ENCODE peak calls at places on chromosomes 3 and 15, in six cellular contexts. H is adrenal gland, V is astrocyte of the spinal cord, M is fibroblast of the conjunctiva, Y is A172, U is AG08395. T is an unnamed sample.

GRCh38 chr3:187334904-187335303 is 33.3 kb upstream of the RTP4 start:
- DNase-seq in H (no peak), V (no peak), M (no peak), Y (no peak), U (no peak), T (no peak)

GRCh38 chr3:187987919-187988318 is 166.0 kb upstream of the LPP start:
- DNase-seq in H (no peak), V (no peak), M (no peak), Y (no peak), U (no peak), T (peak)

GRCh38 chr3:113746955-113747718 is at the start of gene ATP6V1A:
- DNase-seq in H (peak), V (no peak), M (no peak), Y (peak), U (peak), T (peak)

GRCh38 chr15:72534522-72534921 is 60.4 kb downstream of the ARIH1 start:
- DNase-seq in H (no peak), V (no peak), M (no peak), Y (no peak), U (no peak), T (no peak)

GRCh38 chr3:126364731-126365301 is 7.6 kb upstream of the KLF15 start:
- DNase-seq in H (no peak), V (no peak), M (no peak), Y (no peak), U (no peak), T (no peak)

GRCh38 chr15:34993413-34993812 is 5.3 kb upstream of the ZNF770 start:
- DNase-seq in H (no peak), V (no peak), M (no peak), Y (peak), U (no peak), T (no peak)

GRCh38 chr3:104916971-104917370 is 449.7 kb upstream of the ALCAM start:
- DNase-seq in H (no peak), V (peak), M (no peak), Y (no peak), U (no peak), T (no peak)

GRCh38 chr15:100880139-100880896 is 687 bp downstream of the ALDH1A3 start:
- DNase-seq in H (no peak), V (peak), M (no peak), Y (no peak), U (no peak), T (no peak)

GRCh38 chr15:87167706-87168105 is 1088.0 kb downstream of the AGBL1 start:
- DNase-seq in H (no peak), V (no peak), M (no peak), Y (no peak), U (no peak), T (no peak)

GRCh38 chr3:131704084-131704483 is 201.3 kb upstream of the MRPL3 start:
- DNase-seq in H (no peak), V (peak), M (no peak), Y (no peak), U (no peak), T (no peak)

GRCh38 chr15:29857196-29857595 is 34.9 kb upstream of the TJP1 start:
- DNase-seq in H (no peak), V (peak), M (no peak), Y (peak), U (no peak), T (no peak)

GRCh38 chr3:190491533-190492054 is 22.3 kb upstream of the IL1RAP start:
- DNase-seq in H (no peak), V (no peak), M (no peak), Y (peak), U (no peak), T (no peak)

GRCh38 chr3:20320489-20320888 is 134.5 kb upstream of the SGO1 start:
- DNase-seq in H (no peak), V (no peak), M (no peak), Y (no peak), U (no peak), T (no peak)

GRCh38 chr3:100956276-100956675 is 36.9 kb downstream of the ABI3BP start:
- DNase-seq in H (no peak), V (no peak), M (no peak), Y (no peak), U (no peak), T (no peak)

T was measured in activated T-helper 1 cell treated with anti-CD3 and anti-CD28 coated beads, Interleukin-2, amount 50 U/mL, for 16 hours.